ENCODE peak calls at places on chromosomes 3 and 15, in ten cellular contexts. C, R, U, D, V, J, Y, N, G and E are unnamed samples.

GRCh38 chr3:43317461-43318316 is 31.3 kb downstream of the SNRK start:
- DNase-seq in C (no peak), R (no peak), U (no peak), D (peak; percentile 12), V (peak; percentile 32), J (no peak), Y (no peak), N (no peak), G (no peak), E (no peak)

GRCh38 chr3:171184372-171184771 is 157.9 kb upstream of the SLC2A2 start:
- DNase-seq in C (no peak), R (no peak), U (no peak), D (no peak), V (no peak), J (no peak), Y (no peak), N (no peak), G (no peak), E (no peak)

GRCh38 chr3:116445291-116445841 is at the start of gene LSAMP:
- DNase-seq in C (peak; percentile 52), R (no peak), U (peak; percentile 35), D (peak; percentile 52), V (no peak), J (peak; percentile 39), Y (peak; percentile 69), N (no peak), G (no peak), E (no peak)

GRCh38 chr3:22730701-22731100 is 472.4 kb upstream of the UBE2E2 start:
- DNase-seq in C (no peak), R (no peak), U (no peak), D (no peak), V (no peak), J (no peak), Y (no peak), N (no peak), G (no peak), E (no peak)

GRCh38 chr3:71129611-71130515 is 453.7 kb downstream of the FOXP1 start:
- DNase-seq in C (peak; percentile 57), R (peak; percentile 63), U (peak; percentile 60), D (peak; percentile 83), V (peak; percentile 87), J (no peak), Y (no peak), N (peak; percentile 24), G (no peak), E (no peak)

GRCh38 chr15:40891810-40892448 is 2.3 kb upstream of the VPS18 start:
- DNase-seq in C (peak; percentile 27), R (peak; percentile 78), U (peak; percentile 49), D (peak; percentile 76), V (peak; percentile 55), J (peak; percentile 63), Y (peak; percentile 81), N (peak; percentile 75), G (peak; percentile 68), E (no peak)

GRCh38 chr3:58206406-58207011 is 4.3 kb downstream of the DNASE1L3 start:
- DNase-seq in C (peak; percentile 61), R (no peak), U (peak; percentile 56), D (peak; percentile 44), V (no peak), J (no peak), Y (no peak), N (peak; percentile 69), G (no peak), E (no peak)

GRCh38 chr15:29522373-29523276 is 253.0 kb upstream of the NSMCE3 start:
- DNase-seq in C (no peak), R (no peak), U (no peak), D (no peak), V (no peak), J (no peak), Y (peak; percentile 22), N (peak; percentile 88), G (no peak), E (no peak)

GRCh38 chr15:97904196-97904572 is 56.3 kb upstream of the ARRDC4 start:
- DNase-seq in C (peak; percentile 54), R (no peak), U (peak; percentile 44), D (peak; percentile 67), V (peak; percentile 39), J (peak; percentile 88), Y (peak; percentile 88), N (peak; percentile 67), G (peak; percentile 76), E (peak; percentile 81)

GRCh38 chr3:141114816-141115458 is 63.8 kb downstream of the SPSB4 start:
- DNase-seq in C (no peak), R (peak; percentile 45), U (no peak), D (no peak), V (no peak), J (peak; percentile 31), Y (no peak), N (no peak), G (peak; percentile 59), E (no peak)

GRCh38 chr3:39383913-39384664 is 919 bp downstream of the SLC25A38 start:
- DNase-seq in C (peak; percentile 92), R (peak; percentile 98), U (peak; percentile 88), D (peak; percentile 98), V (peak; percentile 96), J (peak; percentile 98), Y (peak; percentile 99), N (peak; percentile 93), G (peak; percentile 98), E (peak; percentile 95)

GRCh38 chr15:62760506-62760905 is 282.0 kb upstream of the TPM1 start:
- DNase-seq in C (no peak), R (no peak), U (no peak), D (no peak), V (no peak), J (no peak), Y (no peak), N (no peak), G (no peak), E (no peak)

GRCh38 chr15:25019434-25019833 is 64.6 kb downstream of the SNRPN start:
- DNase-seq in C (no peak), R (no peak), U (no peak), D (no peak), V (no peak), J (no peak), Y (no peak), N (no peak), G (no peak), E (no peak)
- H3K9me3 ChIP-seq in C (no peaks in the 10 kb centered on the region), R (peaks cover 33% of the 10 kb centered on the region), U (no peaks in the 10 kb centered on the region), D (peaks cover 46% of the 10 kb centered on the region), V (no peaks in the 10 kb centered on the region), J (no peaks in the 10 kb centered on the region), Y (peaks cover 4% of the 10 kb centered on the region), N (peaks cover 9% of the 10 kb centered on the region), G (no peaks in the 10 kb centered on the region), E (peaks cover 88% of the 10 kb centered on the region)

GRCh38 chr3:1346386-1346785 is 253.6 kb downstream of the CNTN6 start:
- DNase-seq in C (no peak), R (no peak), U (no peak), D (no peak), V (no peak), J (no peak), Y (no peak), N (no peak), G (no peak), E (no peak)
- H3K9me3 ChIP-seq in C (no peaks in the 10 kb centered on the region), R (no peaks in the 10 kb centered on the region), U (peaks cover 5% of the 10 kb centered on the region), D (no peaks in the 10 kb centered on the region), V (no peaks in the 10 kb centered on the region), J (no peaks in the 10 kb centered on the region), Y (no peaks in the 10 kb centered on the region), N (peaks cover 11% of the 10 kb centered on the region), G (no peaks in the 10 kb centered on the region), E (no peaks in the 10 kb centered on the region)

GRCh38 chr15:47750030-47750739 is 32.9 kb downstream of the SEMA6D start:
- DNase-seq in C (peak; percentile 87), R (no peak), U (peak; percentile 91), D (peak; percentile 53), V (peak; percentile 84), J (no peak), Y (peak; percentile 61), N (peak; percentile 76), G (no peak), E (no peak)
- H3K9me3 ChIP-seq in C (no peaks in the 10 kb centered on the region), R (peaks cover 11% of the 10 kb centered on the region), U (peaks cover 3% of the 10 kb centered on the region), D (peaks cover 17% of the 10 kb centered on the region), V (peaks cover 4% of the 10 kb centered on the region), J (no peaks in the 10 kb centered on the region), Y (peaks cover 15% of the 10 kb centered on the region), N (peaks cover 9% of the 10 kb centered on the region), G (no peaks in the 10 kb centered on the region), E (peaks cover 24% of the 10 kb centered on the region)

GRCh38 chr3:137867611-137868010 is 103.5 kb downstream of the SOX14 start:
- DNase-seq in C (no peak), R (no peak), U (no peak), D (no peak), V (no peak), J (no peak), Y (no peak), N (no peak), G (no peak), E (no peak)

GRCh38 chr3:137866001-137866400 is 101.9 kb downstream of the SOX14 start:
- DNase-seq in C (no peak), R (no peak), U (no peak), D (no peak), V (no peak), J (no peak), Y (no peak), N (no peak), G (no peak), E (no peak)

GRCh38 chr3:137866933-137867332 is 102.8 kb downstream of the SOX14 start:
- DNase-seq in C (no peak), R (no peak), U (no peak), D (no peak), V (no peak), J (no peak), Y (no peak), N (no peak), G (no peak), E (no peak)

DNA sequence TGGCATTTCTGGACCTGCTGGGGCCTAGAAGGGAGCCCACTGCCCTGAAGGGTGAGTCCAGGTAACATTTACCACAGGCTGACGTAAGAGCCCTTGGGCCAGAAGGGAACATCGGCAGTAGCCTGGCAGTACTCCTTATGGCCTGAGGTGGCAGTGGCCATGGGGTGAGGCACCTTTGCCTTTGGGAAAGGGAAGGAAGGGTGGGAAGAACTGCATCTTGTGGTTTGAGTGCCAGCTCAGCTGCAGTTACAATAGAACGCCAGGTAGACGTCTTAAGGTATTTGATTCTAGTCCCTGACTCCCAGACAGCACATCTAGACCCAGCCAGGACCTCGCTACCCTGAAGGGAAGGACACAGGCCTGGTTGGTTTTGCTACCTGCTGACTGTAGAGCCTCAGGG is 104.9 kb downstream of the SOX14 start:
- DNase-seq in C (no peak), R (no peak), U (no peak), D (no peak), V (no peak), J (no peak), Y (no peak), N (no peak), G (no peak), E (no peak)
- H3K9me3 ChIP-seq in C (no peaks in the 10 kb centered on the region), R (peaks cover 8% of the 10 kb centered on the region), U (peaks cover 4% of the 10 kb centered on the region), D (peaks cover 7% of the 10 kb centered on the region), V (peaks cover 4% of the 10 kb centered on the region), J (no peaks in the 10 kb centered on the region), Y (no peaks in the 10 kb centered on the region), N (no peaks in the 10 kb centered on the region), G (no peaks in the 10 kb centered on the region), E (peaks cover 34% of the 10 kb centered on the region)